ENCODE peak calls at places on chromosomes 12 and 14, in five cellular contexts. B, K, Z, C and Y are unnamed samples.

GRCh38 chr14:104639889-104640548 is 35.4 kb upstream of the TMEM179 start:
- DNase-seq in K (peak), Z (peak), B (peak), C (peak), Y (no peak)

GRCh38 chr14:70821916-70822705 is 12.8 kb upstream of the MAP3K9 start:
- DNase-seq in K (peak), Z (no peak), C (peak), B (peak), Y (peak)

GRCh38 chr12:5524116-5524768 is 92.3 kb downstream of the NTF3 start:
- DNase-seq in K (no peak), B (no peak), C (no peak), Z (no peak), Y (no peak)

GRCh38 chr14:103334644-103335603 is 887 bp downstream of the EIF5 start:
- DNase-seq in K (peak), C (peak), B (peak), Z (no peak), Y (peak)

GRCh38 chr12:21694660-21695059 is 37.0 kb upstream of the LDHB start:
- DNase-seq in B (no peak), C (no peak), Z (no peak), K (no peak), Y (no peak)

GRCh38 chr12:2431810-2432209 is 363.0 kb upstream of the FKBP4 start:
- DNase-seq in Z (no peak), K (no peak), B (no peak), C (no peak), Y (no peak)

GRCh38 chr14:104734601-104734990 is 10.6 kb downstream of the ADSS1 start:
- DNase-seq in Z (no peak), C (no peak), B (no peak), K (no peak), Y (no peak)

GRCh38 chr12:130026608-130027176 is 122.9 kb upstream of the TMEM132D start:
- DNase-seq in K (peak), Z (no peak), C (peak), B (no peak), Y (no peak)

GRCh38 chr14:73717247-73717646 is 3.1 kb upstream of the PNMA1 start:
- DNase-seq in C (no peak), K (no peak), Z (peak), B (no peak), Y (no peak)